ENCODE peak calls at places on chromosomes 12 and 14, in five cellular contexts. C is DMS 273 treated with DMSO at 0.1 percent for 48 hours, Y is GOT3, E is H7, X is nephron progenitor cell. G is an unnamed sample.

GRCh38 chr12:93214523-93215289 is 163.0 kb upstream of the NUDT4 start:
- DNase-seq in C (no peak), Y (no peak), E (no peak), X (no peak), G (no peak)

GRCh38 chr12:130031571-130032189 is 127.9 kb upstream of the TMEM132D start:
- DNase-seq in C (no peak), Y (peak; percentile 2), E (peak; percentile 90), X (peak; percentile 93), G (peak; percentile 16)

GRCh38 chr12:77032406-77032805 is 33.0 kb downstream of the E2F7 start:
- DNase-seq in C (no peak), Y (no peak), E (no peak), X (no peak), G (no peak)

GRCh38 chr14:79016828-79017505 is 846.8 kb downstream of the NRXN3 start:
- DNase-seq in C (no peak), Y (peak; percentile 1), E (no peak), X (no peak), G (no peak)

GRCh38 chr12:67807808-67808207 is 159.3 kb downstream of the DYRK2 start:
- DNase-seq in C (no peak), Y (no peak), E (no peak), X (no peak), G (no peak)

GRCh38 chr12:39915249-39915648 is 190.6 kb downstream of the SLC2A13 start:
- DNase-seq in C (no peak), Y (no peak), E (no peak), X (no peak), G (no peak)

GRCh38 chr14:44564908-44565307 is 57.8 kb upstream of the FSCB start:
- DNase-seq in C (no peak), Y (no peak), E (no peak), X (no peak), G (no peak)

GRCh38 chr14:50123062-50123461 is 6.7 kb upstream of the VCPKMT start:
- DNase-seq in C (no peak), Y (no peak), E (no peak), X (no peak), G (no peak)

GRCh38 chr14:53002576-53002975 is 51.7 kb upstream of the FERMT2 start:
- DNase-seq in C (no peak), Y (no peak), E (no peak), X (no peak), G (no peak)

GRCh38 chr12:27751386-27752047 is 28.5 kb upstream of the KLHL42 start:
- DNase-seq in C (no peak), Y (no peak), E (no peak), X (no peak), G (no peak)

GRCh38 chr12:109302358-109302757 is 6.7 kb downstream of the FOXN4 start:
- DNase-seq in C (no peak), Y (no peak), E (peak; percentile 39), X (no peak), G (no peak)

GRCh38 chr14:64732536-64733120 is 28.4 kb downstream of the PLEKHG3 start:
- DNase-seq in C (no peak), Y (no peak), E (no peak), X (no peak), G (no peak)

GRCh38 chr14:90547250-90547649 is 150.4 kb downstream of the CALM1 start:
- DNase-seq in C (no peak), Y (no peak), E (no peak), X (no peak), G (no peak)

GRCh38 chr12:14258468-14258947 is 107.0 kb upstream of the ATF7IP start:
- DNase-seq in C (no peak), Y (no peak), E (no peak), X (peak; percentile 11), G (no peak)

GRCh38 chr12:8449293-8449944 is 6.3 kb upstream of the CLEC6A start:
- DNase-seq in C (no peak), Y (no peak), E (peak; percentile 27), X (no peak), G (no peak)

GRCh38 chr12:89770391-89770790 is 61.8 kb upstream of the ATP2B1 start:
- DNase-seq in C (peak; percentile 66), Y (no peak), E (no peak), X (no peak), G (no peak)

GRCh38 chr14:85315891-85316290 is 214.1 kb upstream of the FLRT2 start:
- DNase-seq in C (no peak), Y (no peak), E (no peak), X (no peak), G (no peak)

GRCh38 chr12:124508323-124509096 is 58.9 kb downstream of the NCOR2 start:
- DNase-seq in C (no peak), Y (no peak), E (peak; percentile 79), X (peak; percentile 33), G (no peak)

GRCh38 chr12:48677782-48678181 is 4.3 kb downstream of the KANSL2 start:
- DNase-seq in C (no peak), Y (no peak), E (no peak), X (no peak), G (no peak)

GRCh38 chr14:58390830-58391229 is 4.9 kb upstream of the TOMM20L start:
- DNase-seq in C (no peak), Y (no peak), E (no peak), X (no peak), G (no peak)

GRCh38 chr12:132729541-132730320 is 19.1 kb downstream of the PGAM5 start:
- DNase-seq in C (peak; percentile 37), Y (no peak), E (peak; percentile 60), X (no peak), G (no peak)